ENCODE peak calls at places on chromosome 11, in four cellular contexts. P is psoas muscle, I is DND-41, B is heart right ventricle. T is an unnamed sample. For H3K27me3 and H3K4me1, the result is how much of the 10 kb centered on the place peaks cover.

GRCh38 chr11:11416502-11416901 is 63.5 kb upstream of the CSNK2A3 start:
- DNase-seq in P (no peak), I (peak), B (no peak), T (no peak)

GRCh38 chr11:5624489-5625278 is at the start of gene TRIM34:
- DNase-seq in P (no peak), I (peak), B (peak), T (peak)

GRCh38 chr11:113698515-113698914 is 7.6 kb downstream of the TMPRSS5 start:
- DNase-seq in P (no peak), I (no peak), B (no peak), T (no peak)

GRCh38 chr11:101103431-101103830 is 26.2 kb downstream of the PGR start:
- DNase-seq in P (no peak), I (no peak), B (no peak), T (no peak)

GRCh38 chr11:130514316-130514715 is 65.9 kb downstream of the ADAMTS15 start:
- DNase-seq in P (no peak), I (no peak), B (no peak), T (no peak)

GRCh38 chr11:44600261-44600660 is 34.8 kb downstream of the CD82 start:
- DNase-seq in P (no peak), I (no peak), B (no peak), T (no peak)

GRCh38 chr11:6353367-6353987 is 33.2 kb upstream of the CAVIN3 start:
- DNase-seq in P (peak), I (peak), B (peak), T (no peak)

GRCh38 chr11:87425391-87425790 is 387.7 kb downstream of the TMEM135 start:
- DNase-seq in P (no peak), I (no peak), B (no peak), T (no peak)

GRCh38 chr11:128575174-128575955 is 12.0 kb downstream of the ETS1 start:
- DNase-seq in P (no peak), I (no peak), B (no peak), T (no peak)

GRCh38 chr11:24890426-24890825 is 393.6 kb downstream of the LUZP2 start:
- DNase-seq in P (no peak), I (no peak), B (no peak), T (no peak)

GRCh38 chr11:65539401-65540289 is 14.8 kb downstream of the SCYL1 start:
- DNase-seq in P (no peak), I (no peak), B (no peak), T (no peak)

GRCh38 chr11:100776212-100776896 is 89.3 kb downstream of the ARHGAP42 start:
- DNase-seq in P (no peak), I (no peak), B (no peak), T (no peak)

GRCh38 chr11:70540196-70540595 is 141.9 kb downstream of the CTTN start:
- DNase-seq in P (no peak), I (no peak), B (no peak), T (no peak)

GRCh38 chr11:99670268-99670667 is 649.5 kb downstream of the CNTN5 start:
- DNase-seq in P (no peak), I (no peak), B (no peak), T (no peak)

GRCh38 chr11:124757320-124757719 is 4.8 kb downstream of the ESAM start:
- DNase-seq in P (no peak), I (no peak), B (no peak), T (no peak)

GRCh38 chr11:124759268-124760204 is 2.6 kb downstream of the ESAM start:
- DNase-seq in P (peak), I (no peak), B (peak), T (no peak)

GRCh38 chr11:124760205-124760652 is 1.9 kb downstream of the ESAM start:
- DNase-seq in P (peak), I (no peak), B (peak), T (peak)

GRCh38 chr11:124756753-124757227 is 4.7 kb upstream of the VSIG2 start:
- DNase-seq in P (no peak), I (no peak), B (no peak), T (no peak)

GRCh38 chr11:124758355-124759267 is 3.5 kb downstream of the ESAM start:
- DNase-seq in P (peak), I (no peak), B (peak), T (peak)
- H3K27me3 ChIP-seq in P (half or more), I (under half), B (half or more), T (under half)

DNA sequence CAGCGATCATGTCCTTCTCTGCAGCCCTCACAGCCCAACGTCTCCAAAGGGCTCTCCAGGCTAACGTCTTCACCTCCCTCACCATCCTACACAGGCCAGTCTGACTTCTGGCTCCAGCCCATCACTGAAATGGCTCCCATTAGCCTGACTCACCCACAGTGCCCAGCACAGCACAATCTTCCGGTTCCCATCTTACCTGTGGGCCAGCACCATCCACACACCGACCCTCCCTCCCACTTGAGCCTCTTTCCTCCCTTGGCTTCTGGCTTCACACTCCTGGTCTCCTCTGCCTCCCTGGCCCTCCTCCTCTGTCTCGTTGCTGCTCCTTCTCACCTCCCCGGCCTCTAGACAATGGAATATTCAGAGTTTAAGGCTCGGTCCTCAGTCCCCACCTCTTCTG is 51.2 kb downstream of the PDE2A start:
- DNase-seq in P (no peak), I (no peak), B (no peak), T (no peak)
- H3K4me1 ChIP-seq in P (under half), I (under half), B (under half), T (under half)

DNA sequence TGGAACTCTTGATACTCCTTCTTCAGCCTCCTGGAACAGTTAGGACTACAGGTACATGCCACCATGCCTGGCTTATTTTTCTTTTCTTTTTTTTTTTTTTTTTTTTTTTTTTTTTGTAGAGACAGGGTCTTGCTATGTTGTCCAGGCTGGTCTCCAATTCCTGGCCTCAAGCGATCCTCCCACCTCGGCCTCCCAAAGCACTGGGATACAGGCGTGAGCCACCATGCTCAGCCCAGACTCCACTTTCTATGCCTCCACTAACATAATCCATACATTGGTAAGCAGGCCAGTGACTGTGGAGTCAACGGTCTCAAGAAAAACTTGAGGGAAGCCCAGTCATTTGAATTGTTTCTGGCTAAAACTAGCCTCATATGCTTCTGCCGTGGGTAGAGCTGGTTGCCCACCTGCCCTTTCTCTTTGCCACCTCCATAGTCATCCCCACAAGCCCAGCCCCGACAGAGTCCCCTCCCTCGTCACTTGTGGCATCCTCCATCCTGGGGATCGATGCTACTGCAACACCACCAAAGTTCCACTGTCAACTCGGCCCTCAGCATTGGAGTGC is 2.4 kb downstream of the SCN2B start:
- DNase-seq in P (no peak), I (no peak), B (no peak), T (no peak)
- H3K27me3 ChIP-seq in P (under half), I (under half), B (under half), T (under half)

GRCh38 chr11:2891291-2891690 is 5.7 kb upstream of the CDKN1C start:
- DNase-seq in P (no peak), I (peak), B (no peak), T (no peak)

GRCh38 chr11:2888266-2888968 is 2.8 kb upstream of the CDKN1C start:
- DNase-seq in P (peak), I (peak), B (peak), T (peak)

GRCh38 chr11:2887526-2888195 is 2.1 kb upstream of the CDKN1C start:
- DNase-seq in P (no peak), I (no peak), B (no peak), T (no peak)

GRCh38 chr11:2890466-2891241 is 5.1 kb upstream of the CDKN1C start:
- DNase-seq in P (no peak), I (no peak), B (no peak), T (no peak)

GRCh38 chr11:2889399-2890273 is 4.1 kb upstream of the CDKN1C start:
- DNase-seq in P (no peak), I (no peak), B (no peak), T (no peak)
- H3K4me1 ChIP-seq in P (under half), I (under half), B (under half), T (under half)

GRCh38 chr11:12685229-12685628 is 11.0 kb downstream of the TEAD1 start:
- DNase-seq in P (no peak), I (no peak), B (no peak), T (no peak)
- H3K27me3 ChIP-seq in P (under half), I (under half), B (under half), T (under half)

DNA sequence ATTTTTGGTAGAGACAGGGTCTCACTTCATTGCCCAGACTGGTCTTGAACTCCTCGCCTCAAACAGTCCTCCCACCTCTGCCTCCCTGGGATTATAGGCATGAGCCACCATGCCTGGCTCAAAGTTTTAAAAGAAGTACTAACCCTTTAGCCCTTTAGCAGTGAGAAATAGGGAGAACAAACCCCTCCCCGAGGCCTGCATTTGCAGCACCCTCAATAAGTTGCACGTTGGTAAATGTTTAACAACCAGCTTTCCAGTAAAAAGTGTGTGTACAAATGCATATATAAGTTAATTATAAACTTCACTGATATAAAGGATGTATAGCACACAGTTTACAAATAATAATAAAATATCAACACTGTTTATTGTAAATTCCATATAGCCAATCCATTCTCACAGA is 51.8 kb downstream of the PARVA start:
- DNase-seq in P (no peak), I (no peak), B (no peak), T (no peak)
- H3K4me1 ChIP-seq in P (under half), I (under half), B (under half), T (under half)

DNA sequence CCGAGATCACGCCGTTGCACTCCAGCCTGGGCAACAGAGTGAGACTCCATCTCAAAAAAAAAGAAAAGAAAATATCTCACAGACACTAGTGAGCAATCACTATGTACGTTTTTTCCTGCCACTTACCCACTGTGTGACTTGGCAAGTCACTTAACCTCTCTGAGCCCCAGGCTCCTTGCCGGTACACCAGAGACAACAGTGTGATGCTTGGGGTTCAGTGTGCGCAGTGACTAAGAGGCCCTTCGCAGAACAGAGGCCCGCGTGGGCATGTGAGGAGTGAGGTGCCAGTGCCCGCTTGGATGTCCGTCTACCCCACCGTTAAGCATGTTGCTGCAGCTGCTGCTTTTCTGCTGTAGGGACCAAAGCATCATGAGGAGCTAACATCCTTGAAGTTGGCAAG is 6.7 kb downstream of the OAF start:
- DNase-seq in P (no peak), I (no peak), B (no peak), T (no peak)
- H3K27me3 ChIP-seq in P (under half), I (under half), B (under half), T (under half)